ENCODE peak calls at places on chromosomes 2 and 18, in five cellular contexts. One of them, this sample, is unnamed.
A peak's percentile ranks its signal among the peaks of the same experiment; 100 is the strongest.

GRCh38 chr2:191304939-191305875 is 60.0 kb downstream of the MYO1B start:
- DNase-seq in uterus: peak; percentile 82
- DNase-seq in tibial artery: peak; percentile 77
- DNase-seq in neuronal stem cell: no peak
- DNase-seq in PC-3: no peak
- DNase-seq in this sample: no peak

GRCh38 chr18:8556424-8556823 is 52.8 kb upstream of the RAB12 start:
- DNase-seq in uterus: no peak
- DNase-seq in tibial artery: no peak
- DNase-seq in neuronal stem cell: no peak
- DNase-seq in PC-3: no peak
- DNase-seq in this sample: peak; percentile 5

GRCh38 chr2:238287702-238288649 is at the start of gene PER2:
- DNase-seq in uterus: peak; percentile 75
- DNase-seq in tibial artery: peak; percentile 81
- DNase-seq in neuronal stem cell: no peak
- DNase-seq in PC-3: peak; percentile 78
- DNase-seq in this sample: peak; percentile 59

GRCh38 chr2:160464996-160465395 is 28.6 kb downstream of the RBMS1 start:
- DNase-seq in uterus: no peak
- DNase-seq in tibial artery: no peak
- DNase-seq in neuronal stem cell: no peak
- DNase-seq in PC-3: no peak
- DNase-seq in this sample: no peak

GRCh38 chr2:169260246-169260645 is 102.1 kb downstream of the LRP2 start:
- DNase-seq in uterus: no peak
- DNase-seq in tibial artery: no peak
- DNase-seq in neuronal stem cell: no peak
- DNase-seq in PC-3: no peak
- DNase-seq in this sample: peak; percentile 18

GRCh38 chr18:77155031-77155430 is 22.4 kb upstream of the MBP start:
- DNase-seq in uterus: no peak
- DNase-seq in tibial artery: no peak
- DNase-seq in neuronal stem cell: no peak
- DNase-seq in PC-3: no peak
- DNase-seq in this sample: no peak

GRCh38 chr2:39631715-39632114 is 34.0 kb upstream of the TMEM178A start:
- DNase-seq in uterus: no peak
- DNase-seq in tibial artery: no peak
- DNase-seq in neuronal stem cell: no peak
- DNase-seq in PC-3: peak; percentile 86
- DNase-seq in this sample: no peak

GRCh38 chr2:229627728-229628127 is 86.6 kb downstream of the DNER start:
- DNase-seq in uterus: no peak
- DNase-seq in tibial artery: no peak
- DNase-seq in neuronal stem cell: no peak
- DNase-seq in PC-3: no peak
- DNase-seq in this sample: peak; percentile 24

GRCh38 chr2:64686283-64686956 is 32.7 kb upstream of the SERTAD2 start:
- DNase-seq in uterus: no peak
- DNase-seq in tibial artery: no peak
- DNase-seq in neuronal stem cell: no peak
- DNase-seq in PC-3: peak; percentile 31
- DNase-seq in this sample: no peak

DNA sequence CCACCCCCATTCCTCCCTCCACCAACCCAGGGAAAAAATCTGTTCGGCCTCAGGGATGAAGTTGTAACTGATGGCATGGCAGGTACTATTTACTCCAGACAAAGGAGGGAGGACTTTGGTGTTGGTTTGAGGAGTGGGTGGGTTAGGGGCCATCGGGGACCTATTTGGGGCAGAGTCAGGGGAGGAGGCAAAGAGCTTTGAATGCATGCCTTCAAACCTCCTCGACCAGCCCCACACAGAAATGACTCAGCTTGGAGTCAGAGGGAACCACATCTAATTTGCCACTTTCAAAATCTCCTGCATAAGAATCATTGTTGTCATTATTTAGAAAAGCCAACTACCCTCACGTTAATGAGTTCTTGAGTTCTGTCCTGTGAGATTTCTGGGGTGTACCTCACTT is 4.1 kb downstream of the ZBTB7C start:
- DNase-seq in uterus: no peak
- DNase-seq in tibial artery: no peak
- DNase-seq in neuronal stem cell: no peak
- DNase-seq in PC-3: peak; percentile 42
- DNase-seq in this sample: no peak
- H3K4me3 ChIP-seq in uterus: no peak overlapping the region
- H3K4me3 ChIP-seq in tibial artery: no peak overlapping the region
- H3K4me3 ChIP-seq in neuronal stem cell: no peak overlapping the region
- H3K4me3 ChIP-seq in PC-3: no peak overlapping the region
- H3K4me3 ChIP-seq in this sample: no peak overlapping the region

GRCh38 chr2:45330113-45330512 is 281.0 kb downstream of the SRBD1 start:
- DNase-seq in uterus: no peak
- DNase-seq in tibial artery: no peak
- DNase-seq in neuronal stem cell: no peak
- DNase-seq in PC-3: no peak
- DNase-seq in this sample: no peak

GRCh38 chr2:45332094-45332493 is 279.0 kb downstream of the SRBD1 start:
- DNase-seq in uterus: no peak
- DNase-seq in tibial artery: no peak
- DNase-seq in neuronal stem cell: no peak
- DNase-seq in PC-3: no peak
- DNase-seq in this sample: no peak

GRCh38 chr2:45330617-45331016 is 280.4 kb downstream of the SRBD1 start:
- DNase-seq in uterus: no peak
- DNase-seq in tibial artery: no peak
- DNase-seq in neuronal stem cell: no peak
- DNase-seq in PC-3: peak; percentile 88
- DNase-seq in this sample: no peak

GRCh38 chr2:45332567-45332966 is 278.5 kb downstream of the SRBD1 start:
- DNase-seq in uterus: no peak
- DNase-seq in tibial artery: no peak
- DNase-seq in neuronal stem cell: no peak
- DNase-seq in PC-3: no peak
- DNase-seq in this sample: no peak

GRCh38 chr2:45331034-45331786 is 279.9 kb downstream of the SRBD1 start:
- DNase-seq in uterus: no peak
- DNase-seq in tibial artery: no peak
- DNase-seq in neuronal stem cell: no peak
- DNase-seq in PC-3: peak; percentile 56
- DNase-seq in this sample: no peak
- H3K4me3 ChIP-seq in uterus: no peak overlapping the region
- H3K4me3 ChIP-seq in tibial artery: no peak overlapping the region
- H3K4me3 ChIP-seq in neuronal stem cell: no peak overlapping the region
- H3K4me3 ChIP-seq in PC-3: no peak overlapping the region
- H3K4me3 ChIP-seq in this sample: no peak overlapping the region

DNA sequence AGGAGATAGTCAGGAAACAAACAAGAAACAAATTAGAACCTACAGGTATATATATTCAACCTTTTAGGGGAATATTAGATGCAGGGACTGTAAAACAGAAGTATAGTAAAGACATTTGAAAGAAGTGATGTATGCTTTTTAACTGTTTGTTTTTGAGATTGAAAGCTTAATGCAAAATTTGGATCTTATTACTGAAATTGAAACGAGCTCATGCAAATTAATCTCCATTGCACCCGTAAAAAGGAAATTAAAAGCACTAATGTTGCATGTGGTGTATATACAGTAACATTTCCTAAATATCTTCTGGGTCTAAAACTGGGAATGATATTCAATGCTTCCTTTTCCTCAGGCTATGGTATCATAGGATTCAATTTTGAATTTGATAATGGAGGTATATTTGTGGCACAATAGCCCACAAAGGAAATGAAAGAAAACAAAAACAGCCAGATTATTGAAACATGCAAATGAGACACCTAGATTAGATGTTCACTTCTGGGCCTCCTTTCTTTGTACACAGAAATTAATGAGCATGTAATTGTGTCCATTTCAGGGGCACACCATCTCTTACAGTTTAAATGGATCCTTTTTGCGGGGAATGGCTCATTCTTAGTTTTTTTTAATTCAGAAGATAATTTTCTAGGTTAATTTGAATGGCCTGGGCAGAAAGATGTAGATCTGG is 1.6 kb upstream of the ELOA2 start:
- DNase-seq in uterus: no peak
- DNase-seq in tibial artery: no peak
- DNase-seq in neuronal stem cell: no peak
- DNase-seq in PC-3: no peak
- DNase-seq in this sample: no peak
- H3K4me3 ChIP-seq in uterus: no peak overlapping the region
- H3K4me3 ChIP-seq in tibial artery: no peak overlapping the region
- H3K4me3 ChIP-seq in neuronal stem cell: no peak overlapping the region
- H3K4me3 ChIP-seq in PC-3: no peak overlapping the region
- H3K4me3 ChIP-seq in this sample: no peak overlapping the region

DNA sequence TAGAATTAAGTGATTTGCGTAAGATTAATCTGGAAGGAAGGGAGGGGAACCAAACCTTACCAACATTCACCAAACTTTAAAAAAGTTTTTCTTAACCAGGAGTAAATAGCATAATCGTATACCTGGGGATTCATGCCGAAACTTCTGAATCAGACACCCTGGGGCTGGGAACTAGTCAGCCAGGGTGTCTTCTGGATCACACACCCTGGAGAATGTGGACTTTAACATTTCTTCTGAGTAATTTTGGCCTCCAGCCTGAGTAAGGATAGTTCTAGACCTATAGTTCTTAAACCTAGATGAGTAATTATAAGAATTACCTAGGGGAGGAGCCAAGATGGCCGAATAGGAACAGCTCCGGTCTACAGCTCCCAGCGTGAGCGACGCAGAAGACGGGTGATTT is 44.1 kb upstream of the MEIS1 start:
- DNase-seq in uterus: no peak
- DNase-seq in tibial artery: no peak
- DNase-seq in neuronal stem cell: no peak
- DNase-seq in PC-3: peak; percentile 71
- DNase-seq in this sample: no peak
- H3K4me3 ChIP-seq in uterus: no peak overlapping the region
- H3K4me3 ChIP-seq in tibial artery: no peak overlapping the region
- H3K4me3 ChIP-seq in neuronal stem cell: no peak overlapping the region
- H3K4me3 ChIP-seq in PC-3: no peak overlapping the region
- H3K4me3 ChIP-seq in this sample: no peak overlapping the region

DNA sequence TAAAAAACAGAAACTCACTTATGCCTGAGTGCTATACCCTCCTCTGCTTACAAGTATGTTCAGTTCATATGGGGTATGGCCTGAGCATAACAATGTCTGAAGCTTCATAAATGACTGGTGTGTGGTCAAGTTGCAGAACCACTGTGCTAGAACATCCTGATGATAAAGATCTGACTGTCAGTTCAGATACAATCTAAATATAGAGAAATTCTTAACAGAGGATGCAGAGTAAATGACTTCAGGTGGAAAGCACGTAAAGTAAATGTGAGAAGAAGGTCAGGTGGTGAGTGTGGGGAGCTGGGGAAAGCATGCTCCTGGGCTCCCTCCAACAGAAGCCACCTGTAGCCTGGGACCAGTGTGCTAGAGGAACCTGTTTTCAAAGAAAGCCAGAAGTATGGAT is 926.2 kb downstream of the TSN start:
- DNase-seq in uterus: no peak
- DNase-seq in tibial artery: no peak
- DNase-seq in neuronal stem cell: no peak
- DNase-seq in PC-3: peak; percentile 65
- DNase-seq in this sample: no peak
- H3K4me3 ChIP-seq in uterus: no peak overlapping the region
- H3K4me3 ChIP-seq in tibial artery: no peak overlapping the region
- H3K4me3 ChIP-seq in neuronal stem cell: no peak overlapping the region
- H3K4me3 ChIP-seq in PC-3: no peak overlapping the region
- H3K4me3 ChIP-seq in this sample: no peak overlapping the region

DNA sequence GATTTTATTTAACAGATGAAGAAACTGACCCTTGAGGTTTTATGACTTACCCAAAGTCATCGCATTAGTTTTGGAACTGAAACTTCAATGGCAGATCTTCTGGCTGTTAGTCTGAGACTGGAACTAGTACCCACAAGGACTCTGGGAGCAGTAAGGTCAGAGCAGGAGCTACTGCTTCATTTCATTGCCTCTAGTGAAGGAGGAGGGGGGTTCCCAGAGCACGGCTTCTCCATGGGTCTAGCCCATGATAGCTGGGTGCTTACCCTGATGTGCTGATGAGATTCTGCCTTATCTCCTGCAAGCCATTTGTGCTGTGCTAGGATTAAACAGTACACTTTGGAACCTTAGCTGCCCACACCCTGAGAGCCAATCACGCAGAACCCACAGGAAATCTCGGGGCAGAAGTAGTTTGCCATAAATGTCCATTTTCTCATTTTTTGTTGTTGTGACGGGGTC is 5.4 kb upstream of the RNASEH1 start:
- DNase-seq in uterus: no peak
- DNase-seq in tibial artery: no peak
- DNase-seq in neuronal stem cell: no peak
- DNase-seq in PC-3: no peak
- DNase-seq in this sample: no peak
- H3K4me3 ChIP-seq in uterus: no peak overlapping the region
- H3K4me3 ChIP-seq in tibial artery: no peak overlapping the region
- H3K4me3 ChIP-seq in neuronal stem cell: no peak overlapping the region
- H3K4me3 ChIP-seq in PC-3: no peak overlapping the region
- H3K4me3 ChIP-seq in this sample: no peak overlapping the region

DNA sequence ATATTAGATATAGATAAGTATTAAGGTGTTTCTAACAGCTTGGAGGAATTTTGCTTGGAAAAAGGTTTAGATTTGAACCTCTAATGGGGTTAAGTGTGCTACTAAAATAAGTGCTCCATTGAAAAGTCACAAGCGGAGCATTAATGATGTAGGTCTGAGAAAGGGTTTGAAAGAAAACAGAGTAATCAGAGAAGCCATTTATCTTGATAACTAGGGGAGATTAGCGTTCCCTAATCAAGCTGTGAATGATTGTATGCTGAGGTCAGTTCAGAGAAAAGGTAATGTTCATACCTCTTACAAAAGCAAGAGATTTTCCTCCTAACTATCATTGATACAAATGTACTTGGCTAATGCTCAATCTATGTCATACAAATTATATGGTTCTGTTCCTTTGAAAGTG is 1.5 kb downstream of the ARHGAP25 start:
- DNase-seq in uterus: no peak
- DNase-seq in tibial artery: no peak
- DNase-seq in neuronal stem cell: no peak
- DNase-seq in PC-3: no peak
- DNase-seq in this sample: no peak
- H3K4me3 ChIP-seq in uterus: no peak overlapping the region
- H3K4me3 ChIP-seq in tibial artery: no peak overlapping the region
- H3K4me3 ChIP-seq in neuronal stem cell: no peak overlapping the region
- H3K4me3 ChIP-seq in PC-3: no peak overlapping the region
- H3K4me3 ChIP-seq in this sample: no peak overlapping the region

This sample was measured in SJCRH30.